ENCODE peak calls at places on chromosomes 16 and 17, in nine cellular contexts. Y is neural progenitor cell; B is NAMALWA; A is naive thymus-derived CD8-positive, alpha-beta T cell; G is HT-29; L is NCI-H460; S is H9; I is anterior cingulate cortex; Q is NCI-H1417 treated with DMSO at 0.1 percent for 48 hours. Z is an unnamed sample.

GRCh38 chr17:66386789-66387351 is 84.5 kb downstream of the PRKCA start:
- DNase-seq in Y (no peak), B (no peak), A (no peak), G (peak), L (no peak), S (no peak), I (no peak), Q (no peak), Z (no peak)

GRCh38 chr17:48198950-48199541 is 91.5 kb downstream of the SNX11 start:
- DNase-seq in Y (no peak), B (no peak), A (no peak), G (peak), L (no peak), S (no peak), I (no peak), Q (no peak), Z (no peak)

GRCh38 chr17:45155483-45155882 is 6.2 kb upstream of the HEXIM2 start:
- DNase-seq in Y (no peak), B (no peak), A (no peak), G (no peak), L (no peak), S (no peak), I (no peak), Q (no peak), Z (no peak)

GRCh38 chr17:73642659-73643011 is 1.6 kb downstream of the SDK2 start:
- DNase-seq in Y (no peak), B (no peak), A (no peak), G (no peak), L (no peak), S (no peak), I (no peak), Q (no peak), Z (no peak)

GRCh38 chr16:10076037-10076436 is 106.2 kb downstream of the GRIN2A start:
- DNase-seq in Y (no peak), B (no peak), A (no peak), G (no peak), L (no peak), S (peak), I (no peak), Q (no peak), Z (no peak)

GRCh38 chr17:17812211-17813054 is 24.4 kb downstream of the SREBF1 start:
- DNase-seq in Y (peak), B (peak), A (peak), G (peak), L (no peak), S (peak), I (peak), Q (no peak), Z (peak)

GRCh38 chr17:6427284-6427781 is 7.6 kb downstream of the AIPL1 start:
- DNase-seq in Y (no peak), B (peak), A (no peak), G (peak), L (no peak), S (no peak), I (no peak), Q (no peak), Z (no peak)

GRCh38 chr16:473046-474043 is 47.9 kb downstream of the RAB11FIP3 start:
- DNase-seq in Y (no peak), B (no peak), A (no peak), G (no peak), L (no peak), S (no peak), I (peak), Q (no peak), Z (no peak)

GRCh38 chr17:31571124-31571892 is 179.8 kb downstream of the RAB11FIP4 start:
- DNase-seq in Y (no peak), B (no peak), A (no peak), G (no peak), L (no peak), S (no peak), I (no peak), Q (no peak), Z (no peak)

GRCh38 chr16:83354015-83354414 is 453.8 kb upstream of the HSBP1 start:
- DNase-seq in Y (no peak), B (no peak), A (no peak), G (no peak), L (no peak), S (no peak), I (no peak), Q (no peak), Z (no peak)

GRCh38 chr17:79624658-79625478 is 14.0 kb upstream of the RBFOX3 start:
- DNase-seq in Y (no peak), B (no peak), A (no peak), G (no peak), L (no peak), S (peak), I (no peak), Q (no peak), Z (no peak)

GRCh38 chr17:4566785-4567184 is 6.4 kb upstream of the GGT6 start:
- DNase-seq in Y (peak), B (peak), A (no peak), G (peak), L (peak), S (peak), I (peak), Q (peak), Z (peak)

GRCh38 chr17:29838961-29839360 is 91.1 kb downstream of the SSH2 start:
- DNase-seq in Y (peak), B (no peak), A (no peak), G (no peak), L (no peak), S (peak), I (peak), Q (no peak), Z (peak)

GRCh38 chr16:87426423-87427215 is 34.5 kb downstream of the MAP1LC3B start:
- DNase-seq in Y (no peak), B (no peak), A (no peak), G (no peak), L (no peak), S (no peak), I (no peak), Q (no peak), Z (no peak)

GRCh38 chr16:81527477-81528178 is 83.0 kb downstream of the CMIP start:
- DNase-seq in Y (no peak), B (no peak), A (no peak), G (no peak), L (no peak), S (no peak), I (no peak), Q (no peak), Z (no peak)

GRCh38 chr16:1430214-1430758 is 592 bp upstream of the PERCC1 start:
- DNase-seq in Y (no peak), B (no peak), A (no peak), G (no peak), L (no peak), S (no peak), I (no peak), Q (no peak), Z (peak)

GRCh38 chr17:44546711-44547606 is 10.3 kb upstream of the FZD2 start:
- DNase-seq in Y (no peak), B (no peak), A (no peak), G (no peak), L (no peak), S (no peak), I (no peak), Q (no peak), Z (no peak)

GRCh38 chr16:78799429-78799828 is 700.0 kb downstream of the WWOX start:
- DNase-seq in Y (no peak), B (no peak), A (no peak), G (no peak), L (no peak), S (no peak), I (no peak), Q (no peak), Z (no peak)

GRCh38 chr17:9021158-9021984 is at the start of gene NTN1:
- DNase-seq in Y (peak), B (no peak), A (peak), G (no peak), L (peak), S (peak), I (peak), Q (no peak), Z (no peak)

GRCh38 chr17:70119961-70120360 is 44.9 kb downstream of the KCNJ16 start:
- DNase-seq in Y (no peak), B (no peak), A (no peak), G (no peak), L (no peak), S (no peak), I (no peak), Q (no peak), Z (no peak)

GRCh38 chr17:79160980-79161621 is 86.5 kb downstream of the ENGASE start:
- DNase-seq in Y (no peak), B (peak), A (no peak), G (no peak), L (no peak), S (peak), I (no peak), Q (no peak), Z (no peak)

GRCh38 chr16:17529982-17530760 is 59.4 kb upstream of the XYLT1 start:
- DNase-seq in Y (no peak), B (no peak), A (peak), G (no peak), L (no peak), S (no peak), I (no peak), Q (no peak), Z (no peak)

GRCh38 chr16:87391324-87391949 is 699 bp upstream of the MAP1LC3B start:
- DNase-seq in Y (peak), B (no peak), A (no peak), G (peak), L (peak), S (peak), I (no peak), Q (no peak), Z (no peak)

GRCh38 chr17:78839762-78840529 is 668 bp downstream of the USP36 start:
- DNase-seq in Y (peak), B (peak), A (peak), G (peak), L (no peak), S (peak), I (no peak), Q (no peak), Z (no peak)

GRCh38 chr17:17107891-17108680 is 65.8 kb downstream of the MPRIP start:
- DNase-seq in Y (no peak), B (no peak), A (no peak), G (peak), L (no peak), S (no peak), I (no peak), Q (no peak), Z (no peak)

GRCh38 chr16:68272501-68273209 is 8.3 kb downstream of the SLC7A6 start:
- DNase-seq in Y (no peak), B (no peak), A (peak), G (no peak), L (no peak), S (no peak), I (no peak), Q (no peak), Z (no peak)

GRCh38 chr17:74945543-74945942 is 9.8 kb downstream of the OTOP3 start:
- DNase-seq in Y (no peak), B (no peak), A (no peak), G (no peak), L (no peak), S (no peak), I (no peak), Q (no peak), Z (no peak)

GRCh38 chr17:3647769-3648540 is 11.4 kb downstream of the CTNS start:
- DNase-seq in Y (peak), B (peak), A (peak), G (peak), L (peak), S (peak), I (peak), Q (no peak), Z (no peak)

GRCh38 chr17:47986520-47986919 is 15.6 kb downstream of the CDK5RAP3 start:
- DNase-seq in Y (no peak), B (no peak), A (no peak), G (no peak), L (no peak), S (no peak), I (no peak), Q (no peak), Z (no peak)

GRCh38 chr17:15513058-15513858 is 45.8 kb upstream of the CDRT4 start:
- DNase-seq in Y (no peak), B (no peak), A (no peak), G (no peak), L (no peak), S (no peak), I (no peak), Q (no peak), Z (no peak)